ENCODE peak calls at places on chromosomes 12 and 14, in eight cellular contexts. W is heart right ventricle, D is suprapubic skin, F is stomach, X is IMR-90, K is GM23248, B is lower lobe of right lung, C is epithelial cell of proximal tubule. V is an unnamed sample.

GRCh38 chr14:105411017-105411941 is 8.3 kb upstream of the MTA1 start:
- DNase-seq in W (no peak), D (peak; percentile 71), F (peak; percentile 60), X (peak; percentile 33), K (peak; percentile 79), B (peak; percentile 62), C (no peak), V (no peak)

GRCh38 chr14:22979748-22980392 is 2.5 kb downstream of the AJUBA start:
- DNase-seq in W (no peak), D (peak; percentile 57), F (no peak), X (no peak), K (peak; percentile 23), B (no peak), C (no peak), V (no peak)

GRCh38 chr14:38125484-38125912 is 82.2 kb upstream of the SSTR1 start:
- DNase-seq in W (no peak), D (no peak), F (no peak), X (no peak), K (peak; percentile 11), B (no peak), C (no peak), V (no peak)

GRCh38 chr12:6430124-6430989 is 14.4 kb upstream of the CD27 start:
- DNase-seq in W (peak; percentile 54), D (peak; percentile 96), F (peak; percentile 87), X (peak; percentile 96), K (peak; percentile 100), B (peak; percentile 86), C (peak; percentile 66), V (no peak)

GRCh38 chr12:131860472-131861260 is 32.5 kb downstream of the MMP17 start:
- DNase-seq in W (peak; percentile 49), D (peak; percentile 79), F (peak; percentile 49), X (peak; percentile 57), K (peak; percentile 87), B (peak; percentile 82), C (peak; percentile 36), V (peak; percentile 37)

GRCh38 chr12:58871557-58871956 is 48.7 kb downstream of the LRIG3 start:
- DNase-seq in W (no peak), D (no peak), F (no peak), X (no peak), K (peak; percentile 74), B (no peak), C (no peak), V (no peak)

GRCh38 chr12:73460212-73460611 is 1077.4 kb upstream of the ATXN7L3B start:
- DNase-seq in W (no peak), D (no peak), F (no peak), X (no peak), K (no peak), B (no peak), C (no peak), V (no peak)

GRCh38 chr12:46449161-46449715 is 76.7 kb upstream of the SLC38A2 start:
- DNase-seq in W (no peak), D (no peak), F (no peak), X (no peak), K (no peak), B (no peak), C (no peak), V (no peak)

GRCh38 chr12:135127-135526 is 68.6 kb downstream of the IQSEC3 start:
- DNase-seq in W (no peak), D (no peak), F (no peak), X (no peak), K (no peak), B (no peak), C (no peak), V (no peak)

GRCh38 chr12:143964-144649 is 69.8 kb downstream of the SLC6A12 start:
- DNase-seq in W (no peak), D (no peak), F (peak; percentile 60), X (no peak), K (peak; percentile 26), B (no peak), C (no peak), V (no peak)

GRCh38 chr12:139585-139984 is 73.0 kb downstream of the IQSEC3 start:
- DNase-seq in W (no peak), D (no peak), F (no peak), X (peak; percentile 20), K (peak; percentile 19), B (peak; percentile 34), C (no peak), V (no peak)

GRCh38 chr12:138171-138897 is 71.8 kb downstream of the IQSEC3 start:
- DNase-seq in W (no peak), D (peak; percentile 49), F (no peak), X (no peak), K (no peak), B (no peak), C (no peak), V (no peak)

DNA sequence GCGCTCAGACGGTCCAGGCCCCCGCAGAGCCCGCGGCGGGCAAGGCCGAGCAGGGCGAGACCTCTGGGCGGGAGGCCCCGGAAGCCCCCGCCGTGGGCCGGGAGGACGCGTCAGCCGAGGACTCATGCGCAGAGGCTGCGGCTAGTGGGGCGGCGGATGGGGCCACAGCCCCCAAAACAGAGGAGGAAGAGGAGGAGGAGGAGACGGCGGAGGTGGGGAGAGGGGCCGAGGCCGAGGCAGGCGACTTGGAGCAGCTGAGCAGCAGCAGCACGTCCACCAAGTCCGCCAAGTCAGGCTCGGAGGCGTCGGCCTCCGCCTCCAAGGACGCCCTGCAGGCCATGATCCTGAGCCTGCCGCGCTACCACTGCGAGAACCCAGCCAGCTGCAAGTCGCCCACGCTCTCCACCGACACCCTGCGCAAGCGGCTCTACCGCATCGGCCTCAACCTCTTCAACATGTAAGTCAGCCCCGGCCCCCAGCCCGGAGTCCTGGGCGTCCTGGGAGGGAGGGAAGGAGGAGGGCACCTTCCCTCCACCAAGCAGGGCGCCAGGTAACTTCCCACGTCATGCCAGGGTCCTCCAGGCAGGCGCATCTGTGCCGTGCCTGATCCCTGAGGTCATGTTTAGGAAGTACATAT is 72.4 kb downstream of the IQSEC3 start:
- DNase-seq in W (peak; percentile 28), D (peak; percentile 60), F (no peak), X (peak; percentile 29), K (peak; percentile 42), B (peak; percentile 67), C (no peak), V (no peak)
- H3K4me3 ChIP-seq in W (peak overlapping the region; percentile 49), D (peak overlapping the region; percentile 33), F (peak overlapping the region; percentile 24), X (no peak overlapping the region), K (no peak overlapping the region), B (peak overlapping the region; percentile 44), C (no peak overlapping the region), V (no peak overlapping the region)

DNA sequence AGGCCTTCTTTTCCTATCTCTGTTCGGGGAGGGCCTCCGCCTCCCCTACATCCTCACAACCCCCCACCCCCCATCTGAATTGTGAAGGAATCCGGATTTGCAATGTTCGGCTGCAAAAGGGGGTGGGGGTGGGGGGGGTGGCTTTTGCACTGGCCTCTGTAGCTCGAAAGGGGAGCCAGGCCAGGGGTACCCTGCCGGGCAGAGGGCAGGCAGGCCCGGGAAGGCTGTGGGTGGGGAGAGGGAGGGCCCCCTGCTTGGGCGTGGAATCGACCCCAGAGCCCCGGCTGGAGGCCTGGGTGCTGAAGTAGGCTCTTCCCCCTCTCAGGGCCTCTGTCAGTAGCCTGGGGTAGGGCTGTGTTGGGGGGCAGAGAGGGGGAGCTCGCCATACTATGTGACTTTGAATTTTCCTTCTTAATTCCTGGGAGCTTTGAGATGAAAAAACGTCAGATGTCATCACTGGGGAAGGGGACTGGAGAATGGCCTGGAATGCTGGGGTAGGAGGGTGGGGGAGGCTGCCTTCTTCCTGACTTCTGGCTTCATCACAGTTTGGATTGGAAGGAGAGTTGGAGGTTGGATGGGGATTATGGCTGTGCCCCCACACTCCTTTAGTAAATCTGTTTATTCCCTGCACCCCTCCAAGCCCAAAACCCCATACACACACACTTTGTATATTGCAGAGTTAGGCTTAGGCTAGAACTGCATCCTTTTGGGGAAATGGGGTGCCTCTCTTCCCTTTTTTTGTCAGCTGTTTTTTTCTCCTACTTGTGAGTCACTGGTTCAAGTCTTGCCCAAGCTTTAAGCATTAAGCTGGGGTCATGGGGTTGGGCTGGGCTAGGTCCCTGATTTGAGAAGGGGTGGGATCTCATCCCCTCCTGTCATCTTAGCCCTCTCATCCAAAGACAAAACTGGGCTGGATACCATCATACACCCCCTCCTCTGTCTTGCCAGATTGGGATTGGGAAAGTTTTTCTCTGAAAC is 1.3 kb downstream of the LRP1 start:
- DNase-seq in W (no peak), D (peak; percentile 83), F (no peak), X (no peak), K (peak; percentile 86), B (no peak), C (no peak), V (no peak)
- H3K4me3 ChIP-seq in W (peak overlapping the region; percentile 65), D (peak overlapping the region; percentile 88), F (peak overlapping the region; percentile 66), X (peak overlapping the region; percentile 90), K (peak overlapping the region; percentile 90), B (peak overlapping the region; percentile 95), C (peak overlapping the region; percentile 87), V (peak overlapping the region; percentile 86)

GRCh38 chr12:49335118-49335954 is 1.7 kb downstream of the C1QL4 start:
- DNase-seq in W (no peak), D (no peak), F (no peak), X (no peak), K (no peak), B (no peak), C (no peak), V (no peak)

GRCh38 chr12:49334226-49334625 is 2.8 kb downstream of the C1QL4 start:
- DNase-seq in W (no peak), D (no peak), F (peak; percentile 4), X (no peak), K (no peak), B (no peak), C (no peak), V (no peak)

GRCh38 chr12:49332891-49333371 is 4.1 kb downstream of the C1QL4 start:
- DNase-seq in W (no peak), D (peak; percentile 66), F (peak; percentile 24), X (no peak), K (no peak), B (no peak), C (no peak), V (no peak)

GRCh38 chr12:49335955-49336644 is 888 bp downstream of the C1QL4 start:
- DNase-seq in W (no peak), D (no peak), F (no peak), X (no peak), K (no peak), B (no peak), C (no peak), V (no peak)

DNA sequence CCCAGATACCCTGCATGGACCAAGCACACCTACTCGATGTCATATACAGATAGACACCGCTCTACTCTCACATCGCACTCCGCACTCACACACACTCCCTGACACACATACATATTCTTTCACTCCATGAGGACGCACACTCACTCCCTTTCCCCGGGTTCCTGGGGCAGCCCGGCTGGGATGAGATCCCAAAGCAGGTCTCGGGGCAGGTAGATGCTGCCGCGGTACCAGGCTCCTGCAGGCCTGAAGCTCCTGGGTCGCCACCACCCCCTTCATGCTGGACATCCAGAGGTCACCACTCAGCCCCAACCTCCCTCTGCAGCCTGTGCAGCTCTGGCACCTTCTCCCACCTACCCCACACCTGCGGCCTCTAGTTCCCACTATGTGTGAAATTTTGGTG is 2.3 kb downstream of the C1QL4 start:
- DNase-seq in W (no peak), D (no peak), F (peak; percentile 10), X (no peak), K (no peak), B (no peak), C (no peak), V (no peak)
- H3K4me3 ChIP-seq in W (no peak overlapping the region), D (no peak overlapping the region), F (no peak overlapping the region), X (no peak overlapping the region), K (no peak overlapping the region), B (no peak overlapping the region), C (no peak overlapping the region), V (no peak overlapping the region)

DNA sequence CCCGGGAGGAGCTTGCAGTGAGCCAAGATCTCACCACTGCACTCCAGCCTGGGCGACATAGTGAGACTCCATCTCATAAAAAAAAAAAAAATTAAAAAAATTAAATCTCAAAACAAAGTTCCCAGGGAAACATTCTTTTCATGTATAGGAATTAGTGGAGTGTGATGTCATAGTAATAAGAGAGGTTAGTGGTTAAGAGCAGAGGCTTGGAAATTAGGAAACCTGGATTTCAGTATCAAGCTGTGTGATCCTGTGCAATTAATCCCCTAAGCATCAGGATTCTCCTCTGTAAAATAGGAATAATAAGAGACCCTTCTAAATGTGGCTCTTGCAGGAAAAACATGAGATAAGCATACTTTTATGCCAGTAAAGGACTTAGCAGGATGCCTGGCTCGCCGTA is 3.1 kb upstream of the TXNRD1 start:
- DNase-seq in W (no peak), D (no peak), F (no peak), X (peak; percentile 41), K (no peak), B (no peak), C (no peak), V (no peak)
- H3K4me3 ChIP-seq in W (no peak overlapping the region), D (no peak overlapping the region), F (no peak overlapping the region), X (no peak overlapping the region), K (no peak overlapping the region), B (no peak overlapping the region), C (no peak overlapping the region), V (no peak overlapping the region)